ENCODE peak calls at places on chromosomes 7 and 10, in nine cellular contexts. P is mesothelial cell of epicardium; J is fibroblast of lung; W is stimulated activated CD8-positive, alpha-beta memory T cell treated with anti-CD3 and anti-CD28 coated beads, Interleukin-2, amount 100 ng/mL, for 48 hours; C is M059J; S is EH; B is GM20000; F is NCI-H1092; X is adipocyte. N is an unnamed sample.

GRCh38 chr10:36446873-36447272 is 678.5 kb upstream of the ANKRD30A start:
- DNase-seq in P (no peak), J (no peak), W (no peak), C (no peak), S (no peak), B (no peak), F (peak; percentile 38), X (no peak), N (no peak)

GRCh38 chr7:2596636-2597635 is 34.9 kb upstream of the TTYH3 start:
- DNase-seq in P (no peak), J (no peak), W (no peak), C (no peak), S (no peak), B (no peak), F (no peak), X (no peak), N (no peak)

GRCh38 chr7:45885264-45885882 is 2.9 kb upstream of the IGFBP1 start:
- DNase-seq in P (no peak), J (peak; percentile 25), W (no peak), C (peak; percentile 34), S (peak; percentile 50), B (no peak), F (no peak), X (peak; percentile 19), N (no peak)

GRCh38 chr10:120891367-120891766 is 40.2 kb downstream of the WDR11 start:
- DNase-seq in P (no peak), J (no peak), W (no peak), C (no peak), S (peak; percentile 44), B (no peak), F (no peak), X (peak; percentile 70), N (no peak)

GRCh38 chr7:28069788-28070187 is 110.8 kb downstream of the JAZF1 start:
- DNase-seq in P (no peak), J (peak; percentile 81), W (no peak), C (peak; percentile 35), S (peak; percentile 89), B (no peak), F (peak; percentile 59), X (peak; percentile 91), N (no peak)

GRCh38 chr10:6217621-6218020 is 14.9 kb downstream of the PFKFB3 start:
- DNase-seq in P (no peak), J (no peak), W (no peak), C (peak; percentile 42), S (no peak), B (no peak), F (no peak), X (no peak), N (no peak)

GRCh38 chr7:128883622-128884549 is 21.2 kb downstream of the ATP6V1F start:
- DNase-seq in P (peak; percentile 89), J (peak; percentile 35), W (peak; percentile 76), C (peak; percentile 65), S (peak; percentile 73), B (peak; percentile 93), F (peak; percentile 66), X (peak; percentile 92), N (peak; percentile 90)

GRCh38 chr10:72086466-72087391 is 1.6 kb downstream of the SPOCK2 start:
- DNase-seq in P (no peak), J (peak; percentile 58), W (no peak), C (no peak), S (no peak), B (peak; percentile 73), F (no peak), X (no peak), N (peak; percentile 33)

GRCh38 chr7:150871601-150872000 is 19.3 kb downstream of the AOC1 start:
- DNase-seq in P (no peak), J (peak; percentile 3), W (no peak), C (no peak), S (no peak), B (no peak), F (no peak), X (no peak), N (no peak)

GRCh38 chr10:99532687-99533495 is at the start of gene NKX2-3:
- DNase-seq in P (no peak), J (peak; percentile 23), W (peak; percentile 39), C (peak; percentile 36), S (peak; percentile 69), B (peak; percentile 78), F (no peak), X (peak; percentile 36), N (peak; percentile 68)

GRCh38 chr10:73785721-73786511 is 510 bp downstream of the ZSWIM8 start:
- DNase-seq in P (peak; percentile 69), J (peak; percentile 70), W (peak; percentile 25), C (peak; percentile 58), S (peak; percentile 72), B (peak; percentile 59), F (no peak), X (peak; percentile 67), N (peak; percentile 45)

GRCh38 chr10:95303535-95303934 is 12.7 kb upstream of the PDLIM1 start:
- DNase-seq in P (no peak), J (peak; percentile 49), W (no peak), C (no peak), S (peak; percentile 19), B (no peak), F (no peak), X (no peak), N (no peak)

GRCh38 chr7:39186131-39186530 is 208.4 kb downstream of the POU6F2 start:
- DNase-seq in P (no peak), J (no peak), W (no peak), C (no peak), S (no peak), B (no peak), F (no peak), X (no peak), N (no peak)

GRCh38 chr10:81680374-81680773 is 194.6 kb upstream of the NRG3 start:
- DNase-seq in P (no peak), J (no peak), W (no peak), C (no peak), S (no peak), B (no peak), F (no peak), X (no peak), N (no peak)

GRCh38 chr10:119776536-119776935 is 50.7 kb downstream of the INPP5F start:
- DNase-seq in P (no peak), J (peak; percentile 31), W (no peak), C (peak; percentile 61), S (peak; percentile 58), B (no peak), F (no peak), X (no peak), N (no peak)

GRCh38 chr10:71268751-71269150 is 50.3 kb upstream of the SLC29A3 start:
- DNase-seq in P (no peak), J (peak; percentile 46), W (no peak), C (no peak), S (peak; percentile 49), B (no peak), F (no peak), X (peak; percentile 46), N (no peak)

GRCh38 chr7:123643495-123644428 is 11.9 kb upstream of the LMOD2 start:
- DNase-seq in P (no peak), J (peak; percentile 81), W (no peak), C (peak; percentile 79), S (peak; percentile 56), B (no peak), F (peak; percentile 18), X (peak; percentile 81), N (no peak)

GRCh38 chr7:142353147-142354058 is 95.5 kb upstream of the PRSS58 start:
- DNase-seq in P (no peak), J (no peak), W (no peak), C (no peak), S (no peak), B (no peak), F (no peak), X (no peak), N (no peak)

GRCh38 chr10:125977206-125977605 is 80.8 kb downstream of the FANK1 start:
- DNase-seq in P (no peak), J (no peak), W (no peak), C (no peak), S (no peak), B (no peak), F (no peak), X (no peak), N (peak; percentile 34)

GRCh38 chr10:113475381-113475807 is 77.5 kb upstream of the HABP2 start:
- DNase-seq in P (no peak), J (peak; percentile 91), W (no peak), C (peak; percentile 81), S (peak; percentile 97), B (no peak), F (no peak), X (peak; percentile 79), N (no peak)

GRCh38 chr7:55571534-55572377 is 546 bp downstream of the VOPP1 start:
- DNase-seq in P (peak; percentile 67), J (peak; percentile 59), W (peak; percentile 53), C (peak; percentile 61), S (peak; percentile 55), B (peak; percentile 79), F (peak; percentile 44), X (peak; percentile 77), N (peak; percentile 77)

GRCh38 chr10:86594535-86594934 is 59.8 kb upstream of the OPN4 start:
- DNase-seq in P (peak; percentile 9), J (peak; percentile 56), W (no peak), C (peak; percentile 74), S (peak; percentile 97), B (no peak), F (no peak), X (peak; percentile 21), N (no peak)

GRCh38 chr10:75137533-75138438 is 26.3 kb downstream of the SAMD8 start:
- DNase-seq in P (no peak), J (peak; percentile 67), W (no peak), C (peak; percentile 63), S (peak; percentile 57), B (no peak), F (no peak), X (peak; percentile 66), N (peak; percentile 12)

GRCh38 chr10:15627617-15628196 is 92.0 kb downstream of the ITGA8 start:
- DNase-seq in P (no peak), J (peak; percentile 31), W (no peak), C (peak; percentile 71), S (peak; percentile 75), B (no peak), F (no peak), X (no peak), N (no peak)

GRCh38 chr7:107501593-107501992 is 31.7 kb downstream of the GPR22 start:
- DNase-seq in P (no peak), J (peak; percentile 15), W (no peak), C (peak; percentile 21), S (peak; percentile 65), B (peak; percentile 10), F (no peak), X (peak; percentile 43), N (peak; percentile 52)

GRCh38 chr7:82595176-82595575 is 151.6 kb upstream of the CACNA2D1 start:
- DNase-seq in P (no peak), J (peak; percentile 44), W (no peak), C (no peak), S (no peak), B (no peak), F (peak; percentile 56), X (peak; percentile 9), N (no peak)

GRCh38 chr7:154587812-154588211 is 415.1 kb downstream of the PAXIP1 start:
- DNase-seq in P (no peak), J (no peak), W (no peak), C (no peak), S (no peak), B (no peak), F (no peak), X (no peak), N (no peak)

GRCh38 chr10:100725041-100725440 is 20.3 kb upstream of the PAX2 start:
- DNase-seq in P (peak; percentile 26), J (peak; percentile 60), W (no peak), C (no peak), S (peak; percentile 77), B (no peak), F (no peak), X (no peak), N (no peak)

GRCh38 chr7:4882742-4883351 is 669 bp downstream of the RADIL start:
- DNase-seq in P (no peak), J (no peak), W (no peak), C (no peak), S (no peak), B (peak; percentile 32), F (no peak), X (peak; percentile 45), N (no peak)

GRCh38 chr7:150941983-150942590 is 36.0 kb downstream of the KCNH2 start:
- DNase-seq in P (no peak), J (no peak), W (peak; percentile 27), C (peak; percentile 34), S (no peak), B (no peak), F (no peak), X (no peak), N (peak; percentile 32)

GRCh38 chr7:85160223-85160622 is 26.6 kb downstream of the SEMA3D start:
- DNase-seq in P (no peak), J (peak; percentile 63), W (no peak), C (peak; percentile 85), S (peak; percentile 84), B (peak; percentile 8), F (no peak), X (peak; percentile 72), N (peak; percentile 45)

N was measured in GM12865.